ENCODE peak calls at places on chromosomes 5 and 9, in six cellular contexts. M is smooth muscle cell of the brain vasculature; I is skeletal muscle cell; F is pancreas; J is H1; G is activated CD4-positive, alpha-beta memory T cell treated with anti-CD3 and anti-CD28 coated beads for 36 hours. X is an unnamed sample.

GRCh38 chr5:139744471-139745120 is 51.0 kb upstream of the PSD2 start:
- DNase-seq in M (no peak), I (peak), F (no peak), J (no peak), G (no peak), X (no peak)

GRCh38 chr9:133163559-133164208 is at the start of gene GBGT1:
- DNase-seq in M (no peak), I (no peak), F (peak), J (peak), G (peak), X (peak)

GRCh38 chr5:171858303-171858702 is 72.7 kb downstream of the SMIM23 start:
- DNase-seq in M (no peak), I (no peak), F (no peak), J (no peak), G (no peak), X (no peak)

GRCh38 chr5:55072668-55073067 is 29.8 kb upstream of the GZMA start:
- DNase-seq in M (no peak), I (no peak), F (no peak), J (no peak), G (no peak), X (no peak)

GRCh38 chr5:133361922-133362321 is 250.4 kb downstream of the FSTL4 start:
- DNase-seq in M (no peak), I (no peak), F (no peak), J (no peak), G (no peak), X (no peak)

GRCh38 chr9:132201139-132201538 is 39.3 kb downstream of the NTNG2 start:
- DNase-seq in M (no peak), I (no peak), F (peak), J (no peak), G (no peak), X (no peak)

GRCh38 chr5:115599502-115599901 is 2.8 kb downstream of the TICAM2 start:
- DNase-seq in M (no peak), I (no peak), F (no peak), J (no peak), G (no peak), X (no peak)

GRCh38 chr9:95508242-95508967 is 8.4 kb downstream of the PTCH1 start:
- DNase-seq in M (no peak), I (no peak), F (peak), J (peak), G (no peak), X (no peak)

GRCh38 chr9:136007906-136008692 is 46.9 kb upstream of the UBAC1 start:
- DNase-seq in M (no peak), I (no peak), F (no peak), J (no peak), G (no peak), X (peak)

GRCh38 chr5:139403418-139403786 is 487 bp downstream of the SPATA24 start:
- DNase-seq in M (no peak), I (no peak), F (no peak), J (no peak), G (no peak), X (no peak)

GRCh38 chr5:126693806-126694205 is 83.1 kb upstream of the LMNB1 start:
- DNase-seq in M (no peak), I (no peak), F (no peak), J (no peak), G (no peak), X (no peak)

GRCh38 chr9:14300588-14300987 is 13.4 kb downstream of the NFIB start:
- DNase-seq in M (no peak), I (no peak), F (no peak), J (no peak), G (no peak), X (no peak)

GRCh38 chr5:98341711-98342042 is 431.8 kb upstream of the RGMB start:
- DNase-seq in M (no peak), I (no peak), F (no peak), J (no peak), G (no peak), X (no peak)

GRCh38 chr9:119844431-119844830 is 475.2 kb upstream of the BRINP1 start:
- DNase-seq in M (no peak), I (no peak), F (no peak), J (no peak), G (no peak), X (no peak)

GRCh38 chr5:149206524-149207141 is 65.0 kb upstream of the AFAP1L1 start:
- DNase-seq in M (no peak), I (no peak), F (no peak), J (peak), G (no peak), X (no peak)

GRCh38 chr5:143024227-143024920 is 254.2 kb downstream of the ARHGAP26 start:
- DNase-seq in M (no peak), I (no peak), F (no peak), J (no peak), G (no peak), X (no peak)

GRCh38 chr9:38110476-38110875 is 41.4 kb upstream of the SHB start:
- DNase-seq in M (no peak), I (no peak), F (peak), J (no peak), G (no peak), X (no peak)

GRCh38 chr5:110851357-110851756 is 112.5 kb downstream of the SLC25A46 start:
- DNase-seq in M (no peak), I (no peak), F (no peak), J (no peak), G (no peak), X (no peak)

GRCh38 chr9:7739595-7739994 is 60.0 kb downstream of the DMAC1 start:
- DNase-seq in M (no peak), I (no peak), F (no peak), J (no peak), G (no peak), X (no peak)

GRCh38 chr5:27406020-27406419 is 367.6 kb upstream of the CDH9 start:
- DNase-seq in M (no peak), I (no peak), F (no peak), J (no peak), G (no peak), X (no peak)

GRCh38 chr9:74025402-74025894 is 471.7 kb upstream of the RORB start:
- DNase-seq in M (no peak), I (no peak), F (no peak), J (no peak), G (no peak), X (no peak)

GRCh38 chr5:64147849-64148441 is 17.7 kb upstream of the RNF180 start:
- DNase-seq in M (peak), I (peak), F (peak), J (peak), G (no peak), X (peak)

GRCh38 chr9:16003785-16004184 is 450.9 kb downstream of the CCDC171 start:
- DNase-seq in M (no peak), I (no peak), F (no peak), J (no peak), G (no peak), X (no peak)

GRCh38 chr5:119327018-119327417 is 28.8 kb upstream of the TNFAIP8 start:
- DNase-seq in M (no peak), I (no peak), F (no peak), J (no peak), G (peak), X (no peak)

GRCh38 chr9:74573792-74574191 is 76.7 kb downstream of the RORB start:
- DNase-seq in M (no peak), I (no peak), F (no peak), J (no peak), G (no peak), X (no peak)

GRCh38 chr9:7907636-7908195 is 108.1 kb upstream of the DMAC1 start:
- DNase-seq in M (no peak), I (no peak), F (no peak), J (no peak), G (no peak), X (no peak)

GRCh38 chr9:127418037-127418471 is 6.1 kb upstream of the ZNF79 start:
- DNase-seq in M (no peak), I (no peak), F (no peak), J (peak), G (peak), X (no peak)

GRCh38 chr5:154163327-154163997 is 27.1 kb upstream of the GALNT10 start:
- DNase-seq in M (no peak), I (no peak), F (no peak), J (no peak), G (no peak), X (no peak)

GRCh38 chr9:31908158-31908890 is 476.1 kb upstream of the ACO1 start:
- DNase-seq in M (no peak), I (no peak), F (no peak), J (no peak), G (no peak), X (no peak)

GRCh38 chr5:126438871-126439270 is 15.7 kb downstream of the GRAMD2B start:
- DNase-seq in M (no peak), I (no peak), F (no peak), J (no peak), G (no peak), X (no peak)

GRCh38 chr9:129237804-129238203 is 59.7 kb upstream of the IER5L start:
- DNase-seq in M (no peak), I (no peak), F (no peak), J (no peak), G (no peak), X (peak)

GRCh38 chr9:93473411-93473810 is 20.0 kb upstream of the FAM120AOS start:
- DNase-seq in M (no peak), I (no peak), F (no peak), J (no peak), G (no peak), X (no peak)

GRCh38 chr9:89967527-89967926 is 362.7 kb downstream of the GADD45G start:
- DNase-seq in M (no peak), I (no peak), F (no peak), J (no peak), G (no peak), X (no peak)

GRCh38 chr9:127278372-127278771 is 13.8 kb downstream of the GARNL3 start:
- DNase-seq in M (no peak), I (no peak), F (no peak), J (no peak), G (no peak), X (no peak)

GRCh38 chr9:83154087-83154736 is 91.3 kb upstream of the RASEF start:
- DNase-seq in M (no peak), I (peak), F (no peak), J (no peak), G (no peak), X (no peak)

X was measured in right lobe of liver.